ENCODE peak calls at places on chromosomes 13 and 19, in six cellular contexts. One of them, this sample, is unnamed.

GRCh38 chr13:23956106-23956505 is 58.8 kb upstream of the C1QTNF9B start:
- DNase-seq in dorsolateral prefrontal cortex: no peak
- DNase-seq in heart left ventricle: no peak
- DNase-seq in NAMALWA: no peak
- DNase-seq in GM03348: peak; percentile 36
- DNase-seq in activated CD8-positive, alpha-beta T cell treated with anti-CD3 and anti-CD28 coated beads for 36 hours: peak; percentile 46
- DNase-seq in this sample: no peak

GRCh38 chr13:25165664-25166063 is 6.4 kb downstream of the AMER2 start:
- DNase-seq in heart left ventricle: no peak
- DNase-seq in dorsolateral prefrontal cortex: no peak
- DNase-seq in NAMALWA: no peak
- DNase-seq in GM03348: no peak
- DNase-seq in activated CD8-positive, alpha-beta T cell treated with anti-CD3 and anti-CD28 coated beads for 36 hours: no peak
- DNase-seq in this sample: no peak

GRCh38 chr13:19158006-19158405 is 23.6 kb downstream of the TUBA3C start:
- DNase-seq in NAMALWA: no peak
- DNase-seq in GM03348: no peak
- DNase-seq in dorsolateral prefrontal cortex: no peak
- DNase-seq in activated CD8-positive, alpha-beta T cell treated with anti-CD3 and anti-CD28 coated beads for 36 hours: no peak
- DNase-seq in heart left ventricle: no peak
- DNase-seq in this sample: no peak

GRCh38 chr13:112943309-112944125 is 25.5 kb upstream of the MCF2L start:
- DNase-seq in dorsolateral prefrontal cortex: peak; percentile 62
- DNase-seq in activated CD8-positive, alpha-beta T cell treated with anti-CD3 and anti-CD28 coated beads for 36 hours: peak; percentile 24
- DNase-seq in GM03348: peak; percentile 75
- DNase-seq in heart left ventricle: peak; percentile 58
- DNase-seq in NAMALWA: no peak
- DNase-seq in this sample: no peak

GRCh38 chr19:13554506-13555235 is 48.4 kb upstream of the CACNA1A start:
- DNase-seq in heart left ventricle: no peak
- DNase-seq in GM03348: no peak
- DNase-seq in activated CD8-positive, alpha-beta T cell treated with anti-CD3 and anti-CD28 coated beads for 36 hours: no peak
- DNase-seq in dorsolateral prefrontal cortex: peak; percentile 42
- DNase-seq in NAMALWA: no peak
- DNase-seq in this sample: no peak

GRCh38 chr13:80671773-80672172 is 330.8 kb upstream of the SPRY2 start:
- DNase-seq in activated CD8-positive, alpha-beta T cell treated with anti-CD3 and anti-CD28 coated beads for 36 hours: no peak
- DNase-seq in dorsolateral prefrontal cortex: no peak
- DNase-seq in NAMALWA: no peak
- DNase-seq in heart left ventricle: no peak
- DNase-seq in GM03348: no peak
- DNase-seq in this sample: no peak

GRCh38 chr13:41546372-41547252 is 89.3 kb downstream of the RGCC start:
- DNase-seq in activated CD8-positive, alpha-beta T cell treated with anti-CD3 and anti-CD28 coated beads for 36 hours: peak; percentile 41
- DNase-seq in heart left ventricle: no peak
- DNase-seq in dorsolateral prefrontal cortex: no peak
- DNase-seq in GM03348: peak; percentile 88
- DNase-seq in NAMALWA: no peak
- DNase-seq in this sample: no peak

GRCh38 chr19:13094771-13095392 is 7.8 kb downstream of the LYL1 start:
- DNase-seq in dorsolateral prefrontal cortex: no peak
- DNase-seq in NAMALWA: peak; percentile 45
- DNase-seq in GM03348: no peak
- DNase-seq in heart left ventricle: no peak
- DNase-seq in activated CD8-positive, alpha-beta T cell treated with anti-CD3 and anti-CD28 coated beads for 36 hours: peak; percentile 34
- DNase-seq in this sample: no peak

GRCh38 chr13:85974604-85975366 is 175.6 kb upstream of the SLITRK6 start:
- DNase-seq in activated CD8-positive, alpha-beta T cell treated with anti-CD3 and anti-CD28 coated beads for 36 hours: no peak
- DNase-seq in heart left ventricle: no peak
- DNase-seq in NAMALWA: no peak
- DNase-seq in GM03348: no peak
- DNase-seq in dorsolateral prefrontal cortex: no peak
- DNase-seq in this sample: no peak

GRCh38 chr13:36753176-36753575 is 65.8 kb upstream of the RFXAP start:
- DNase-seq in heart left ventricle: no peak
- DNase-seq in GM03348: no peak
- DNase-seq in NAMALWA: no peak
- DNase-seq in dorsolateral prefrontal cortex: no peak
- DNase-seq in activated CD8-positive, alpha-beta T cell treated with anti-CD3 and anti-CD28 coated beads for 36 hours: no peak
- DNase-seq in this sample: no peak

GRCh38 chr19:38213911-38214625 is 10.0 kb downstream of the DPF1 start:
- DNase-seq in NAMALWA: peak; percentile 47
- DNase-seq in dorsolateral prefrontal cortex: no peak
- DNase-seq in GM03348: no peak
- DNase-seq in heart left ventricle: no peak
- DNase-seq in activated CD8-positive, alpha-beta T cell treated with anti-CD3 and anti-CD28 coated beads for 36 hours: peak; percentile 92
- DNase-seq in this sample: no peak

GRCh38 chr13:99871249-99871898 is 100.2 kb downstream of the ZIC5 start:
- DNase-seq in GM03348: no peak
- DNase-seq in activated CD8-positive, alpha-beta T cell treated with anti-CD3 and anti-CD28 coated beads for 36 hours: no peak
- DNase-seq in heart left ventricle: no peak
- DNase-seq in dorsolateral prefrontal cortex: peak; percentile 64
- DNase-seq in NAMALWA: no peak
- DNase-seq in this sample: no peak

GRCh38 chr13:22114630-22115311 is 443.9 kb downstream of the FGF9 start:
- DNase-seq in heart left ventricle: no peak
- DNase-seq in dorsolateral prefrontal cortex: no peak
- DNase-seq in GM03348: peak; percentile 11
- DNase-seq in activated CD8-positive, alpha-beta T cell treated with anti-CD3 and anti-CD28 coated beads for 36 hours: peak; percentile 51
- DNase-seq in NAMALWA: peak; percentile 29
- DNase-seq in this sample: no peak

GRCh38 chr13:34942732-34943674 is 933 bp downstream of the NBEA start:
- DNase-seq in heart left ventricle: peak; percentile 29
- DNase-seq in NAMALWA: peak; percentile 10
- DNase-seq in dorsolateral prefrontal cortex: peak; percentile 61
- DNase-seq in activated CD8-positive, alpha-beta T cell treated with anti-CD3 and anti-CD28 coated beads for 36 hours: peak; percentile 17
- DNase-seq in GM03348: peak; percentile 25
- DNase-seq in this sample: no peak

GRCh38 chr19:41521860-41522555 is 54.0 kb upstream of the CEACAM21 start:
- DNase-seq in GM03348: no peak
- DNase-seq in dorsolateral prefrontal cortex: no peak
- DNase-seq in NAMALWA: no peak
- DNase-seq in activated CD8-positive, alpha-beta T cell treated with anti-CD3 and anti-CD28 coated beads for 36 hours: peak; percentile 59
- DNase-seq in heart left ventricle: no peak
- DNase-seq in this sample: no peak

GRCh38 chr19:40613669-40614594 is 12.8 kb downstream of the LTBP4 start:
- DNase-seq in heart left ventricle: peak; percentile 87
- DNase-seq in NAMALWA: peak; percentile 94
- DNase-seq in GM03348: peak; percentile 90
- DNase-seq in dorsolateral prefrontal cortex: no peak
- DNase-seq in activated CD8-positive, alpha-beta T cell treated with anti-CD3 and anti-CD28 coated beads for 36 hours: peak; percentile 93
- DNase-seq in this sample: peak; percentile 68

GRCh38 chr13:75996582-75996981 is 360.5 kb downstream of the LMO7 start:
- DNase-seq in dorsolateral prefrontal cortex: no peak
- DNase-seq in NAMALWA: no peak
- DNase-seq in activated CD8-positive, alpha-beta T cell treated with anti-CD3 and anti-CD28 coated beads for 36 hours: no peak
- DNase-seq in heart left ventricle: no peak
- DNase-seq in GM03348: no peak
- DNase-seq in this sample: no peak

GRCh38 chr13:99959127-99959529 is 12.4 kb downstream of the ZIC5 start:
- DNase-seq in activated CD8-positive, alpha-beta T cell treated with anti-CD3 and anti-CD28 coated beads for 36 hours: no peak
- DNase-seq in NAMALWA: no peak
- DNase-seq in dorsolateral prefrontal cortex: no peak
- DNase-seq in GM03348: no peak
- DNase-seq in heart left ventricle: no peak
- DNase-seq in this sample: no peak

GRCh38 chr19:17448190-17448967 is at the start of gene TMEM221:
- DNase-seq in dorsolateral prefrontal cortex: no peak
- DNase-seq in NAMALWA: peak; percentile 26
- DNase-seq in heart left ventricle: peak; percentile 53
- DNase-seq in GM03348: peak; percentile 83
- DNase-seq in activated CD8-positive, alpha-beta T cell treated with anti-CD3 and anti-CD28 coated beads for 36 hours: peak; percentile 83
- DNase-seq in this sample: no peak

GRCh38 chr19:1177322-1178114 is 3.5 kb upstream of the SBNO2 start:
- DNase-seq in activated CD8-positive, alpha-beta T cell treated with anti-CD3 and anti-CD28 coated beads for 36 hours: no peak
- DNase-seq in GM03348: peak; percentile 95
- DNase-seq in NAMALWA: no peak
- DNase-seq in heart left ventricle: no peak
- DNase-seq in dorsolateral prefrontal cortex: no peak
- DNase-seq in this sample: no peak

GRCh38 chr19:56477429-56478338 is 539 bp upstream of the ZNF667 start:
- DNase-seq in dorsolateral prefrontal cortex: peak; percentile 94
- DNase-seq in heart left ventricle: peak; percentile 97
- DNase-seq in GM03348: peak; percentile 98
- DNase-seq in activated CD8-positive, alpha-beta T cell treated with anti-CD3 and anti-CD28 coated beads for 36 hours: peak; percentile 82
- DNase-seq in NAMALWA: no peak
- DNase-seq in this sample: no peak

GRCh38 chr19:38093587-38093986 is 130.4 kb downstream of the DPF1 start:
- DNase-seq in dorsolateral prefrontal cortex: peak; percentile 92
- DNase-seq in NAMALWA: no peak
- DNase-seq in activated CD8-positive, alpha-beta T cell treated with anti-CD3 and anti-CD28 coated beads for 36 hours: no peak
- DNase-seq in heart left ventricle: peak; percentile 28
- DNase-seq in GM03348: no peak
- DNase-seq in this sample: peak; percentile 61

GRCh38 chr19:51469162-51469561 is 9.2 kb upstream of the CEACAM18 start:
- DNase-seq in dorsolateral prefrontal cortex: no peak
- DNase-seq in NAMALWA: no peak
- DNase-seq in GM03348: no peak
- DNase-seq in heart left ventricle: no peak
- DNase-seq in activated CD8-positive, alpha-beta T cell treated with anti-CD3 and anti-CD28 coated beads for 36 hours: no peak
- DNase-seq in this sample: no peak

GRCh38 chr13:77213644-77214043 is 113.2 kb downstream of the MYCBP2 start:
- DNase-seq in heart left ventricle: no peak
- DNase-seq in dorsolateral prefrontal cortex: no peak
- DNase-seq in GM03348: no peak
- DNase-seq in NAMALWA: no peak
- DNase-seq in activated CD8-positive, alpha-beta T cell treated with anti-CD3 and anti-CD28 coated beads for 36 hours: no peak
- DNase-seq in this sample: no peak

GRCh38 chr19:1409204-1410005 is 2.0 kb downstream of the DAZAP1 start:
- DNase-seq in GM03348: no peak
- DNase-seq in NAMALWA: no peak
- DNase-seq in heart left ventricle: no peak
- DNase-seq in activated CD8-positive, alpha-beta T cell treated with anti-CD3 and anti-CD28 coated beads for 36 hours: no peak
- DNase-seq in dorsolateral prefrontal cortex: no peak
- DNase-seq in this sample: no peak

GRCh38 chr13:89518289-89519077 is 1829.0 kb upstream of the MIR17HG start:
- DNase-seq in activated CD8-positive, alpha-beta T cell treated with anti-CD3 and anti-CD28 coated beads for 36 hours: no peak
- DNase-seq in GM03348: no peak
- DNase-seq in NAMALWA: no peak
- DNase-seq in dorsolateral prefrontal cortex: no peak
- DNase-seq in heart left ventricle: no peak
- DNase-seq in this sample: no peak

GRCh38 chr13:46830405-46831005 is 33.5 kb upstream of the ESD start:
- DNase-seq in GM03348: no peak
- DNase-seq in dorsolateral prefrontal cortex: no peak
- DNase-seq in heart left ventricle: no peak
- DNase-seq in activated CD8-positive, alpha-beta T cell treated with anti-CD3 and anti-CD28 coated beads for 36 hours: no peak
- DNase-seq in NAMALWA: no peak
- DNase-seq in this sample: no peak

This sample was measured in NCI-H2029 treated with DMSO at 0.1 percent for 48 hours.